ENCODE peak calls at places on chromosomes 1 and 21, in ten cellular contexts. One of them, this sample, is unnamed.

GRCh38 chr21:33973268-33973667 is 57.7 kb upstream of the ATP5PO start:
- DNase-seq in brain microvascular endothelial cell: no peak
- DNase-seq in naive thymus-derived CD4-positive, alpha-beta T cell: no peak
- DNase-seq in neural progenitor cell: no peak
- DNase-seq in K562: no peak
- DNase-seq in testis: no peak
- DNase-seq in effector memory CD4-positive, alpha-beta T cell: no peak
- DNase-seq in tibial nerve: no peak
- DNase-seq in spleen: no peak
- DNase-seq in mesenchymal stem cell: no peak
- DNase-seq in this sample: no peak

GRCh38 chr1:33008051-33008914 is 28.4 kb downstream of the AK2 start:
- DNase-seq in neural progenitor cell: no peak
- DNase-seq in tibial nerve: no peak
- DNase-seq in testis: no peak
- DNase-seq in mesenchymal stem cell: peak; percentile 23
- DNase-seq in naive thymus-derived CD4-positive, alpha-beta T cell: no peak
- DNase-seq in spleen: no peak
- DNase-seq in effector memory CD4-positive, alpha-beta T cell: no peak
- DNase-seq in K562: no peak
- DNase-seq in brain microvascular endothelial cell: no peak
- DNase-seq in this sample: peak; percentile 61

GRCh38 chr1:30046751-30047150 is 676.6 kb downstream of the MATN1 start:
- DNase-seq in spleen: peak; percentile 48
- DNase-seq in tibial nerve: no peak
- DNase-seq in K562: no peak
- DNase-seq in neural progenitor cell: no peak
- DNase-seq in effector memory CD4-positive, alpha-beta T cell: no peak
- DNase-seq in brain microvascular endothelial cell: no peak
- DNase-seq in naive thymus-derived CD4-positive, alpha-beta T cell: no peak
- DNase-seq in mesenchymal stem cell: no peak
- DNase-seq in testis: no peak
- DNase-seq in this sample: no peak

GRCh38 chr1:200238311-200238710 is 171.5 kb downstream of the ZNF281 start:
- DNase-seq in brain microvascular endothelial cell: no peak
- DNase-seq in spleen: no peak
- DNase-seq in naive thymus-derived CD4-positive, alpha-beta T cell: no peak
- DNase-seq in neural progenitor cell: no peak
- DNase-seq in mesenchymal stem cell: no peak
- DNase-seq in effector memory CD4-positive, alpha-beta T cell: no peak
- DNase-seq in testis: no peak
- DNase-seq in tibial nerve: no peak
- DNase-seq in K562: no peak
- DNase-seq in this sample: no peak

GRCh38 chr1:14961661-14962267 is 191.8 kb upstream of the TMEM51 start:
- DNase-seq in effector memory CD4-positive, alpha-beta T cell: no peak
- DNase-seq in testis: no peak
- DNase-seq in mesenchymal stem cell: no peak
- DNase-seq in neural progenitor cell: peak; percentile 36
- DNase-seq in tibial nerve: no peak
- DNase-seq in spleen: no peak
- DNase-seq in naive thymus-derived CD4-positive, alpha-beta T cell: no peak
- DNase-seq in K562: peak; percentile 43
- DNase-seq in brain microvascular endothelial cell: no peak
- DNase-seq in this sample: no peak

GRCh38 chr1:210252621-210253041 is 20.0 kb downstream of the SERTAD4 start:
- DNase-seq in K562: no peak
- DNase-seq in tibial nerve: no peak
- DNase-seq in neural progenitor cell: peak; percentile 66
- DNase-seq in brain microvascular endothelial cell: no peak
- DNase-seq in spleen: no peak
- DNase-seq in mesenchymal stem cell: peak; percentile 47
- DNase-seq in effector memory CD4-positive, alpha-beta T cell: no peak
- DNase-seq in testis: no peak
- DNase-seq in naive thymus-derived CD4-positive, alpha-beta T cell: no peak
- DNase-seq in this sample: peak; percentile 61

GRCh38 chr21:36330904-36331303 is 10.9 kb downstream of the MORC3 start:
- DNase-seq in K562: peak; percentile 49
- DNase-seq in neural progenitor cell: peak; percentile 57
- DNase-seq in naive thymus-derived CD4-positive, alpha-beta T cell: peak; percentile 62
- DNase-seq in brain microvascular endothelial cell: peak; percentile 38
- DNase-seq in testis: peak; percentile 65
- DNase-seq in mesenchymal stem cell: peak; percentile 60
- DNase-seq in effector memory CD4-positive, alpha-beta T cell: peak; percentile 23
- DNase-seq in spleen: no peak
- DNase-seq in tibial nerve: peak; percentile 44
- DNase-seq in this sample: peak; percentile 71

GRCh38 chr1:203201516-203202205 is 15.2 kb upstream of the CHI3L1 start:
- DNase-seq in naive thymus-derived CD4-positive, alpha-beta T cell: no peak
- DNase-seq in brain microvascular endothelial cell: no peak
- DNase-seq in testis: no peak
- DNase-seq in mesenchymal stem cell: no peak
- DNase-seq in tibial nerve: no peak
- DNase-seq in spleen: no peak
- DNase-seq in K562: no peak
- DNase-seq in effector memory CD4-positive, alpha-beta T cell: no peak
- DNase-seq in neural progenitor cell: no peak
- DNase-seq in this sample: no peak

GRCh38 chr1:193448682-193449461 is 262.5 kb upstream of the B3GALT2 start:
- DNase-seq in K562: no peak
- DNase-seq in neural progenitor cell: no peak
- DNase-seq in brain microvascular endothelial cell: no peak
- DNase-seq in testis: no peak
- DNase-seq in mesenchymal stem cell: peak; percentile 24
- DNase-seq in naive thymus-derived CD4-positive, alpha-beta T cell: no peak
- DNase-seq in spleen: no peak
- DNase-seq in tibial nerve: no peak
- DNase-seq in effector memory CD4-positive, alpha-beta T cell: peak; percentile 11
- DNase-seq in this sample: no peak

GRCh38 chr1:235557495-235557894 is 53.2 kb upstream of the B3GALNT2 start:
- DNase-seq in testis: peak; percentile 18
- DNase-seq in K562: peak; percentile 53
- DNase-seq in mesenchymal stem cell: no peak
- DNase-seq in spleen: no peak
- DNase-seq in effector memory CD4-positive, alpha-beta T cell: no peak
- DNase-seq in naive thymus-derived CD4-positive, alpha-beta T cell: no peak
- DNase-seq in tibial nerve: no peak
- DNase-seq in brain microvascular endothelial cell: no peak
- DNase-seq in neural progenitor cell: peak; percentile 36
- DNase-seq in this sample: no peak

GRCh38 chr1:88695781-88696180 is 11.7 kb downstream of the PKN2 start:
- DNase-seq in mesenchymal stem cell: no peak
- DNase-seq in effector memory CD4-positive, alpha-beta T cell: no peak
- DNase-seq in testis: no peak
- DNase-seq in naive thymus-derived CD4-positive, alpha-beta T cell: no peak
- DNase-seq in neural progenitor cell: no peak
- DNase-seq in spleen: no peak
- DNase-seq in brain microvascular endothelial cell: no peak
- DNase-seq in K562: no peak
- DNase-seq in tibial nerve: no peak
- DNase-seq in this sample: no peak

GRCh38 chr1:58997637-58998036 is 213.8 kb upstream of the JUN start:
- DNase-seq in neural progenitor cell: no peak
- DNase-seq in tibial nerve: no peak
- DNase-seq in naive thymus-derived CD4-positive, alpha-beta T cell: no peak
- DNase-seq in brain microvascular endothelial cell: no peak
- DNase-seq in mesenchymal stem cell: no peak
- DNase-seq in K562: no peak
- DNase-seq in testis: no peak
- DNase-seq in spleen: no peak
- DNase-seq in effector memory CD4-positive, alpha-beta T cell: no peak
- DNase-seq in this sample: no peak

GRCh38 chr1:46248122-46248920 is 758 bp downstream of the RAD54L start:
- DNase-seq in testis: no peak
- DNase-seq in naive thymus-derived CD4-positive, alpha-beta T cell: peak; percentile 20
- DNase-seq in mesenchymal stem cell: peak; percentile 18
- DNase-seq in brain microvascular endothelial cell: no peak
- DNase-seq in tibial nerve: no peak
- DNase-seq in K562: peak; percentile 73
- DNase-seq in neural progenitor cell: peak; percentile 65
- DNase-seq in effector memory CD4-positive, alpha-beta T cell: no peak
- DNase-seq in spleen: peak; percentile 78
- DNase-seq in this sample: peak; percentile 21

GRCh38 chr1:25573591-25573930 is 30.2 kb downstream of the LDLRAP1 start:
- DNase-seq in K562: no peak
- DNase-seq in tibial nerve: no peak
- DNase-seq in naive thymus-derived CD4-positive, alpha-beta T cell: no peak
- DNase-seq in neural progenitor cell: no peak
- DNase-seq in spleen: no peak
- DNase-seq in effector memory CD4-positive, alpha-beta T cell: no peak
- DNase-seq in mesenchymal stem cell: no peak
- DNase-seq in brain microvascular endothelial cell: no peak
- DNase-seq in testis: no peak
- DNase-seq in this sample: no peak

GRCh38 chr21:35023396-35024070 is 25.6 kb downstream of the RUNX1 start:
- DNase-seq in effector memory CD4-positive, alpha-beta T cell: no peak
- DNase-seq in spleen: no peak
- DNase-seq in brain microvascular endothelial cell: no peak
- DNase-seq in mesenchymal stem cell: no peak
- DNase-seq in testis: no peak
- DNase-seq in naive thymus-derived CD4-positive, alpha-beta T cell: no peak
- DNase-seq in tibial nerve: no peak
- DNase-seq in K562: no peak
- DNase-seq in neural progenitor cell: no peak
- DNase-seq in this sample: no peak

GRCh38 chr1:14880456-14881316 is 272.9 kb upstream of the TMEM51 start:
- DNase-seq in naive thymus-derived CD4-positive, alpha-beta T cell: no peak
- DNase-seq in K562: no peak
- DNase-seq in testis: no peak
- DNase-seq in effector memory CD4-positive, alpha-beta T cell: no peak
- DNase-seq in tibial nerve: no peak
- DNase-seq in spleen: no peak
- DNase-seq in neural progenitor cell: no peak
- DNase-seq in mesenchymal stem cell: peak; percentile 49
- DNase-seq in brain microvascular endothelial cell: peak; percentile 13
- DNase-seq in this sample: peak; percentile 16

DNA sequence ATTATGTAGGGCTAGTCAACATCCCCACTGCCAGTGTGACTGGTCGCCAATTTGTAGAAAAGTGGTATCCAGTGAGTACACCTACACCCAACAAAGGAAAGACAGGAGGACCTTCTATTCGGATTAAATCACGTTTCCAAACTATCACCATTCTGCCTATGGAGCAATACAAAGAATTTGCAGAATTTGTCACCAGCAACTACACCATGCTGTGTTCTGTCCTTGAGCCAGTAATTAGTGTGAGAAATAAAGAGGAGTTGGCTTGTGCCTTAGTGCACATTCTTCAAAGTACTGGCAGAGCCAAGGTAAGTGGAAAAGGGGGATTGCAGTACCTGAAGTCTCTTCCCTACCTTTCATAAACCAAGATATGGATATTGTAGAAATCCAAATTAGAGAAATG is 53.8 kb downstream of the CLEC20A start:
- DNase-seq in naive thymus-derived CD4-positive, alpha-beta T cell: no peak
- DNase-seq in effector memory CD4-positive, alpha-beta T cell: no peak
- DNase-seq in spleen: no peak
- DNase-seq in brain microvascular endothelial cell: no peak
- DNase-seq in testis: no peak
- DNase-seq in mesenchymal stem cell: no peak
- DNase-seq in K562: no peak
- DNase-seq in neural progenitor cell: no peak
- DNase-seq in tibial nerve: no peak
- DNase-seq in this sample: no peak
- H3K27ac ChIP-seq in naive thymus-derived CD4-positive, alpha-beta T cell: no peak overlapping the region
- H3K27ac ChIP-seq in effector memory CD4-positive, alpha-beta T cell: no peak overlapping the region
- H3K27ac ChIP-seq in spleen: no peak overlapping the region
- H3K27ac ChIP-seq in brain microvascular endothelial cell: no peak overlapping the region
- H3K27ac ChIP-seq in testis: no peak overlapping the region
- H3K27ac ChIP-seq in mesenchymal stem cell: no peak overlapping the region
- H3K27ac ChIP-seq in K562: no peak overlapping the region
- H3K27ac ChIP-seq in neural progenitor cell: no peak overlapping the region
- H3K27ac ChIP-seq in tibial nerve: no peak overlapping the region
- H3K27ac ChIP-seq in this sample: no peak overlapping the region

DNA sequence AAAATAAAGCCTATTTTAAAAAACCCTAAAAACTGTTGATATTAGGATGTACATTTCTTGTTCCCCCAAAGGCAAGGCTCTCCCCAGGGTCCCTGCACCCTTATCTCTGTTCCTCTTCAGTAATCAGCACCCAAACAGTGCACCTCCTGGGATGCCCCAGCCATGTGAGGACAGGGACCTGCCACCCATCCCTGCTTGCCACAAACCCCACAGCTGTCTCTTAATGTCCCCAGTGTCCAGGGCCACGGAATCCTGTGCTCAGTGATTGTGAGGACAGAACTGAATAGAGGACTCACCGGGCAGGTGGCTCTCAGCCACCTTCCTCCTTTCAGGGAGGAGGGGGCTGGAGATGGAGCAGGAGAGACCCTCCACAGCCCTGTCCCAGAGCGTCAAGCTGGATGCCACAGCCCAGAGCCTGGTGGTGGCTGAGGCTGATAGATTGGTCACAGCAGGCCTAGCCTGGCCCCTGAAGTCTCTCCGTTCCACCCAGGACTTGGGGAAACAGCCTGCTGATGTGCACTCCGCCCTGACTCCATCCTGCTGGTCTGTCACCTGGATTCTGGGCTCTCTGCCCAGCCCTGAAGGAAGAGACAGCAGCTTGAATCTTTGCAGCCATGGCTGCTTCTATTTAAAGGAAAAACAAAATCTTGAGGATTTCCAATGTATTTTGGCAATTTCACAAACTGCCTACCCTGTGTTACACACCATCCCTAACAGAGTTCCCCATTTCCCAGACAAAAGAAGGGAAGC is 23.1 kb downstream of the RNF187 start:
- DNase-seq in K562: no peak
- DNase-seq in neural progenitor cell: no peak
- DNase-seq in naive thymus-derived CD4-positive, alpha-beta T cell: no peak
- DNase-seq in testis: no peak
- DNase-seq in effector memory CD4-positive, alpha-beta T cell: no peak
- DNase-seq in mesenchymal stem cell: no peak
- DNase-seq in tibial nerve: no peak
- DNase-seq in spleen: no peak
- DNase-seq in brain microvascular endothelial cell: no peak
- DNase-seq in this sample: no peak
- H3K27me3 ChIP-seq in K562: no peaks in the 10 kb centered on the region
- H3K27me3 ChIP-seq in neural progenitor cell: peaks cover 85% of the 10 kb centered on the region
- H3K27me3 ChIP-seq in naive thymus-derived CD4-positive, alpha-beta T cell: no peaks in the 10 kb centered on the region
- H3K27me3 ChIP-seq in testis: no peaks in the 10 kb centered on the region
- H3K27me3 ChIP-seq in effector memory CD4-positive, alpha-beta T cell: no peaks in the 10 kb centered on the region
- H3K27me3 ChIP-seq in mesenchymal stem cell: peaks cover 46% of the 10 kb centered on the region
- H3K27me3 ChIP-seq in tibial nerve: peaks cover 7% of the 10 kb centered on the region
- H3K27me3 ChIP-seq in spleen: no peaks in the 10 kb centered on the region
- H3K27me3 ChIP-seq in brain microvascular endothelial cell: peaks cover 7% of the 10 kb centered on the region
- H3K27me3 ChIP-seq in this sample: peaks cover 33% of the 10 kb centered on the region

GRCh38 chr21:39451332-39452206 is at the start of gene SH3BGR:
- DNase-seq in brain microvascular endothelial cell: no peak
- DNase-seq in K562: peak; percentile 73
- DNase-seq in tibial nerve: no peak
- DNase-seq in neural progenitor cell: peak; percentile 74
- DNase-seq in spleen: no peak
- DNase-seq in effector memory CD4-positive, alpha-beta T cell: no peak
- DNase-seq in mesenchymal stem cell: no peak
- DNase-seq in naive thymus-derived CD4-positive, alpha-beta T cell: no peak
- DNase-seq in testis: peak; percentile 58
- DNase-seq in this sample: peak; percentile 51
- H3K27ac ChIP-seq in brain microvascular endothelial cell: no peak within 1 kb of the TSS
- H3K27ac ChIP-seq in K562: peak within 1 kb of the TSS; percentile 74
- H3K27ac ChIP-seq in tibial nerve: peak within 1 kb of the TSS; percentile 92
- H3K27ac ChIP-seq in neural progenitor cell: no peak within 1 kb of the TSS
- H3K27ac ChIP-seq in spleen: no peak within 1 kb of the TSS
- H3K27ac ChIP-seq in effector memory CD4-positive, alpha-beta T cell: no peak within 1 kb of the TSS
- H3K27ac ChIP-seq in mesenchymal stem cell: no peak within 1 kb of the TSS
- H3K27ac ChIP-seq in naive thymus-derived CD4-positive, alpha-beta T cell: no peak within 1 kb of the TSS
- H3K27ac ChIP-seq in testis: no peak within 1 kb of the TSS
- H3K27ac ChIP-seq in this sample: peak within 1 kb of the TSS; percentile 98

GRCh38 chr1:153213519-153213918 is 3.9 kb upstream of the PRR9 start:
- DNase-seq in effector memory CD4-positive, alpha-beta T cell: no peak
- DNase-seq in testis: no peak
- DNase-seq in mesenchymal stem cell: no peak
- DNase-seq in tibial nerve: no peak
- DNase-seq in brain microvascular endothelial cell: no peak
- DNase-seq in spleen: no peak
- DNase-seq in neural progenitor cell: no peak
- DNase-seq in K562: no peak
- DNase-seq in naive thymus-derived CD4-positive, alpha-beta T cell: no peak
- DNase-seq in this sample: no peak
- H3K27me3 ChIP-seq in effector memory CD4-positive, alpha-beta T cell: no peaks in the 10 kb centered on the region
- H3K27me3 ChIP-seq in testis: no peaks in the 10 kb centered on the region
- H3K27me3 ChIP-seq in mesenchymal stem cell: no peaks in the 10 kb centered on the region
- H3K27me3 ChIP-seq in tibial nerve: no peaks in the 10 kb centered on the region
- H3K27me3 ChIP-seq in brain microvascular endothelial cell: no peaks in the 10 kb centered on the region
- H3K27me3 ChIP-seq in spleen: peaks cover 23% of the 10 kb centered on the region
- H3K27me3 ChIP-seq in neural progenitor cell: no peaks in the 10 kb centered on the region
- H3K27me3 ChIP-seq in K562: peaks cover 13% of the 10 kb centered on the region
- H3K27me3 ChIP-seq in naive thymus-derived CD4-positive, alpha-beta T cell: no peaks in the 10 kb centered on the region
- H3K27me3 ChIP-seq in this sample: no peaks in the 10 kb centered on the region

This sample was measured in cardiac muscle cell.